ENCODE peak calls at places on chromosomes 16 and 17, in seven cellular contexts. F, P, O, K, S, H and J are unnamed samples.

GRCh38 chr17:48023408-48024148 is 14.0 kb downstream of the COPZ2 start:
- DNase-seq in S (peak; percentile 84), H (peak; percentile 80), K (peak; percentile 80), P (peak; percentile 63), O (peak; percentile 85), F (no peak), J (peak; percentile 65)

GRCh38 chr17:1109606-1110523 is 69.9 kb downstream of the ABR start:
- DNase-seq in P (peak; percentile 98), H (peak; percentile 81), S (no peak), F (no peak), K (no peak), O (peak; percentile 46), J (no peak)

GRCh38 chr16:69373019-69373418 is 12.8 kb downstream of the TERF2 start:
- DNase-seq in H (no peak), O (no peak), P (peak; percentile 95), S (no peak), K (no peak), F (no peak), J (no peak)

GRCh38 chr17:81153340-81153803 is 11.9 kb upstream of the PVALEF start:
- DNase-seq in P (no peak), S (peak; percentile 83), O (peak; percentile 17), F (peak; percentile 77), K (no peak), H (no peak), J (peak; percentile 97)

GRCh38 chr17:40707720-40708119 is 4.2 kb upstream of the KRT24 start:
- DNase-seq in K (no peak), O (peak; percentile 11), H (peak; percentile 60), F (no peak), S (no peak), P (no peak), J (no peak)

GRCh38 chr17:42055003-42055402 is 4.6 kb upstream of the C17orf113 start:
- DNase-seq in K (no peak), H (no peak), P (no peak), S (no peak), O (no peak), F (no peak), J (no peak)

GRCh38 chr17:68457168-68457538 is at the start of gene WIPI1:
- DNase-seq in K (no peak), P (no peak), H (peak; percentile 63), S (no peak), O (peak; percentile 30), F (no peak), J (no peak)

GRCh38 chr16:27824006-27824405 is 239.5 kb downstream of the GSG1L start:
- DNase-seq in P (no peak), F (no peak), H (no peak), S (no peak), K (no peak), O (no peak), J (no peak)

GRCh38 chr17:10127819-10128375 is 70.5 kb downstream of the GAS7 start:
- DNase-seq in K (no peak), H (no peak), P (no peak), S (no peak), F (peak; percentile 45), O (no peak), J (no peak)

GRCh38 chr16:2483160-2483559 is 8.2 kb downstream of the TBC1D24 start:
- DNase-seq in S (no peak), O (no peak), F (no peak), K (no peak), H (no peak), P (no peak), J (peak; percentile 26)

GRCh38 chr17:42683407-42684031 is 1.2 kb downstream of the CNTNAP1 start:
- DNase-seq in S (no peak), O (no peak), F (no peak), P (no peak), K (no peak), H (no peak), J (no peak)

GRCh38 chr17:31147507-31148202 is 52.9 kb downstream of the NF1 start:
- DNase-seq in K (no peak), P (no peak), O (no peak), F (no peak), S (no peak), H (no peak), J (no peak)

GRCh38 chr16:17149904-17150483 is 320.8 kb downstream of the XYLT1 start:
- DNase-seq in P (no peak), K (no peak), H (peak; percentile 24), S (peak; percentile 27), O (no peak), F (no peak), J (no peak)